ENCODE peak calls at places on chromosomes 2 and 18, in six cellular contexts. E is CD8-positive, alpha-beta T cell; A is NB4; G is B cell; L is cardiac fibroblast; S is stomach. W is an unnamed sample.

GRCh38 chr2:118492335-118492734 is 355.1 kb downstream of the EN1 start:
- DNase-seq in A (peak), S (no peak), E (no peak), G (no peak), L (peak), W (peak)

GRCh38 chr2:41928593-41928992 is 119.2 kb upstream of the PKDCC start:
- DNase-seq in G (no peak), L (peak), A (no peak), E (no peak), S (no peak), W (peak)

GRCh38 chr18:46156838-46157237 is 52.7 kb downstream of the HAUS1 start:
- DNase-seq in G (no peak), S (no peak), A (no peak), L (no peak), E (no peak), W (no peak)

GRCh38 chr2:241036964-241037421 is 38.6 kb downstream of the SNED1 start:
- DNase-seq in G (no peak), E (no peak), L (no peak), S (no peak), A (no peak), W (no peak)

GRCh38 chr2:224869601-224870000 is 153.4 kb upstream of the CCDC195 start:
- DNase-seq in A (no peak), E (no peak), G (no peak), S (no peak), L (peak), W (peak)

GRCh38 chr2:40448476-40449079 is 3.3 kb downstream of the SLC8A1 start:
- DNase-seq in S (no peak), E (no peak), G (no peak), A (peak), L (peak), W (peak)

GRCh38 chr2:65017335-65017734 is 28.1 kb downstream of the SLC1A4 start:
- DNase-seq in G (peak), E (no peak), L (no peak), A (peak), S (no peak), W (no peak)

GRCh38 chr2:124970065-124970464 is 945.0 kb downstream of the CNTNAP5 start:
- DNase-seq in L (no peak), S (no peak), E (no peak), G (no peak), A (no peak), W (no peak)

GRCh38 chr2:203720011-203720410 is 13.6 kb downstream of the CD28 start:
- DNase-seq in S (no peak), G (no peak), E (peak), L (no peak), A (no peak), W (no peak)

GRCh38 chr2:120503793-120504571 is 158.0 kb downstream of the INHBB start:
- DNase-seq in A (no peak), S (no peak), L (peak), E (no peak), G (no peak), W (peak)

GRCh38 chr2:191012845-191013616 is 940 bp downstream of the STAT1 start:
- DNase-seq in L (peak), S (no peak), E (no peak), G (no peak), A (peak), W (peak)

GRCh38 chr2:102368461-102369109 is 13.0 kb downstream of the IL18R1 start:
- DNase-seq in S (no peak), E (no peak), L (no peak), G (no peak), A (no peak), W (no peak)

GRCh38 chr2:176997074-176997791 is 215.4 kb upstream of the HNRNPA3 start:
- DNase-seq in S (peak), A (peak), E (no peak), L (peak), G (peak), W (peak)

GRCh38 chr18:50401888-50402287 is 27.0 kb downstream of the SKA1 start:
- DNase-seq in G (no peak), L (peak), S (peak), A (no peak), E (no peak), W (peak)

GRCh38 chr2:152647417-152648010 is 69.7 kb downstream of the PRPF40A start:
- DNase-seq in S (peak), G (no peak), L (peak), E (no peak), A (no peak), W (no peak)

GRCh38 chr2:124112966-124113365 is 87.9 kb downstream of the CNTNAP5 start:
- DNase-seq in L (peak), E (no peak), G (no peak), S (no peak), A (no peak), W (peak)

GRCh38 chr2:102735431-102736130 is 26.2 kb upstream of the TMEM182 start:
- DNase-seq in S (peak), A (peak), L (peak), G (no peak), E (no peak), W (peak)

GRCh38 chr2:107633580-107634147 is 193.0 kb upstream of the RGPD4 start:
- DNase-seq in L (peak), A (peak), S (no peak), E (no peak), G (no peak), W (peak)

GRCh38 chr2:100580474-100581264 is 17.9 kb downstream of the PDCL3 start:
- DNase-seq in S (no peak), A (peak), L (no peak), E (peak), G (peak), W (no peak)

GRCh38 chr2:96091711-96092579 is 24.4 kb downstream of the ADRA2B start:
- DNase-seq in L (no peak), A (no peak), G (no peak), S (peak), E (no peak), W (no peak)

GRCh38 chr2:158573739-158574138 is 117.0 kb downstream of the PKP4 start:
- DNase-seq in E (no peak), A (no peak), S (no peak), G (no peak), L (no peak), W (peak)
- TF ChIP-seq CTCF in E (no peak), A (no peak), S (no peak), G (no peak), L (no peak), W (no peak)

DNA sequence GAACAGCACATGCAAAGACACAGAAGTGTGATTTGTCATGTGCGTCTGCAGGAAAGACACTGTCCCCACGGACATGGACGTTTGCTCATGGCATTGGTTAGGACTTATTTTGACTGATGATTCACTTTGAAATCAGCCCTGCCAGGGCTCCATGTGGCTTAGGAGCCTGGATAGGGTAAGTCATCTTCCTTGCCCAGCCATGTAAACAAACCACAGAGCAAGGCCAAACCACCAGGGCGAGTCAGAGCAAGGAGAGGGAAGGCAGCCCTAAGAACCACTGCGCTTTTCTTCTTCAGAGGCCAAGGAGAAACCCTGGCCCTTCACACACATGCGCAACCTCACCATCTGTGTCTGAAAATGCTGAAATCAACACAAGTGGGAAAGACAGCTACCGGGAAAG is 88.8 kb downstream of the GFPT1 start:
- DNase-seq in A (peak), E (no peak), S (no peak), L (peak), G (no peak), W (peak)
- TF ChIP-seq CTCF in A (no peak), E (no peak), S (no peak), L (peak), G (no peak), W (no peak)

GRCh38 chr18:52715421-52715820 is 375.4 kb downstream of the DCC start:
- DNase-seq in S (no peak), G (no peak), L (no peak), A (no peak), E (no peak), W (no peak)

GRCh38 chr18:52715961-52716360 is 376.0 kb downstream of the DCC start:
- DNase-seq in E (no peak), L (no peak), A (no peak), G (no peak), S (no peak), W (no peak)

GRCh38 chr18:52722904-52723303 is 382.9 kb downstream of the DCC start:
- DNase-seq in A (no peak), E (no peak), L (no peak), S (no peak), G (no peak), W (no peak)

DNA sequence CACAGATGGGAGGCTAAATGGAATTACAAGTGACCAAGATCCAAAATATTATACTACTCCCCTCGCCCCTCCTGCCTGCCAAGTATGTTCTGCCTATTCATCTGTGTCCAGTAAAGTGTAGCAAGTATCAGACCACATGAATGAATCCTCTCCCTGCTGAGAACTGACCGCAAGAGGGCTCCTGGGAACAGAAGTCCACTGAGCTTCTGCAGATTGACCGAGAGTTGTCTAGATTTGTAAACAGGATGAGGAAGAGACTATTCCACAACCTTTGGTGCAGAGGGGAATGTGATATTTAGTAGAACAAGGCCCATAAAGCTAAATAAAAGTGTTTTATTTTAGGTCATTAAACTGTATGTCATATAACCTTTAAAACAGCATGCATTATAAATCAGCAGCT is 376.9 kb downstream of the DCC start:
- DNase-seq in E (no peak), G (no peak), A (peak), L (peak), S (no peak), W (no peak)
- TF ChIP-seq CTCF in E (no peak), G (no peak), A (no peak), L (no peak), S (no peak), W (no peak)

GRCh38 chr2:9192712-9193111 is 13.9 kb upstream of the ASAP2 start:
- DNase-seq in A (no peak), G (no peak), L (no peak), E (no peak), S (peak), W (no peak)

GRCh38 chr2:9191044-9191481 is 15.5 kb upstream of the ASAP2 start:
- DNase-seq in L (peak), S (peak), A (peak), E (no peak), G (no peak), W (peak)

GRCh38 chr2:9187620-9188214 is 18.9 kb upstream of the ASAP2 start:
- DNase-seq in L (no peak), S (no peak), E (no peak), A (no peak), G (no peak), W (no peak)

GRCh38 chr2:9188823-9189222 is 17.8 kb upstream of the ASAP2 start:
- DNase-seq in A (no peak), S (peak), G (no peak), L (no peak), E (no peak), W (no peak)

GRCh38 chr2:9189901-9190300 is 16.7 kb upstream of the ASAP2 start:
- DNase-seq in A (no peak), E (no peak), G (no peak), S (no peak), L (no peak), W (no peak)
- TF ChIP-seq CTCF in A (no peak), E (no peak), G (no peak), S (no peak), L (no peak), W (no peak)

GRCh38 chr2:72367530-72368225 is 220.0 kb upstream of the CYP26B1 start:
- DNase-seq in G (no peak), L (peak), S (peak), E (no peak), A (no peak), W (peak)
- TF ChIP-seq CTCF in G (no peak), L (peak), S (peak), E (no peak), A (no peak), W (peak)